ENCODE peak calls at places on chromosomes 6 and 20, in seven cellular contexts. One of them, this sample, is unnamed.

GRCh38 chr6:15352884-15353283 is 107.0 kb downstream of the JARID2 start:
- DNase-seq in endothelial cell: no peak
- DNase-seq in lower lobe of right lung: no peak
- DNase-seq in HCT116: no peak
- DNase-seq in AG10803: no peak
- DNase-seq in foreskin fibroblast: no peak
- DNase-seq in activated B cell treated with CpG ODN at 0.5 μM for 24 hours: no peak
- DNase-seq in this sample: no peak

GRCh38 chr20:35511814-35512420 is 17.5 kb downstream of the C20orf173 start:
- DNase-seq in foreskin fibroblast: peak; percentile 74
- DNase-seq in AG10803: peak; percentile 42
- DNase-seq in HCT116: no peak
- DNase-seq in lower lobe of right lung: no peak
- DNase-seq in endothelial cell: peak; percentile 20
- DNase-seq in activated B cell treated with CpG ODN at 0.5 μM for 24 hours: no peak
- DNase-seq in this sample: no peak

GRCh38 chr6:47188588-47189021 is 121.1 kb downstream of the TNFRSF21 start:
- DNase-seq in lower lobe of right lung: no peak
- DNase-seq in endothelial cell: no peak
- DNase-seq in activated B cell treated with CpG ODN at 0.5 μM for 24 hours: no peak
- DNase-seq in AG10803: peak; percentile 46
- DNase-seq in foreskin fibroblast: peak; percentile 75
- DNase-seq in HCT116: peak; percentile 80
- DNase-seq in this sample: no peak

GRCh38 chr6:147078106-147078505 is 126.1 kb upstream of the STXBP5 start:
- DNase-seq in lower lobe of right lung: no peak
- DNase-seq in endothelial cell: no peak
- DNase-seq in activated B cell treated with CpG ODN at 0.5 μM for 24 hours: no peak
- DNase-seq in HCT116: no peak
- DNase-seq in AG10803: no peak
- DNase-seq in foreskin fibroblast: no peak
- DNase-seq in this sample: no peak

GRCh38 chr6:151070666-151071065 is 169.1 kb upstream of the AKAP12 start:
- DNase-seq in HCT116: no peak
- DNase-seq in foreskin fibroblast: peak; percentile 56
- DNase-seq in activated B cell treated with CpG ODN at 0.5 μM for 24 hours: no peak
- DNase-seq in lower lobe of right lung: no peak
- DNase-seq in endothelial cell: no peak
- DNase-seq in AG10803: peak; percentile 60
- DNase-seq in this sample: no peak

GRCh38 chr20:38836991-38837390 is 31.5 kb downstream of the PPP1R16B start:
- DNase-seq in activated B cell treated with CpG ODN at 0.5 μM for 24 hours: no peak
- DNase-seq in foreskin fibroblast: no peak
- DNase-seq in endothelial cell: no peak
- DNase-seq in AG10803: no peak
- DNase-seq in HCT116: no peak
- DNase-seq in lower lobe of right lung: no peak
- DNase-seq in this sample: no peak

GRCh38 chr6:148530394-148530923 is 187.8 kb downstream of the SASH1 start:
- DNase-seq in activated B cell treated with CpG ODN at 0.5 μM for 24 hours: no peak
- DNase-seq in lower lobe of right lung: no peak
- DNase-seq in endothelial cell: no peak
- DNase-seq in foreskin fibroblast: peak; percentile 92
- DNase-seq in AG10803: peak; percentile 96
- DNase-seq in HCT116: no peak
- DNase-seq in this sample: no peak

GRCh38 chr6:32933661-32934085 is 7.2 kb downstream of the HLA-DMB start:
- DNase-seq in AG10803: peak; percentile 74
- DNase-seq in foreskin fibroblast: peak; percentile 85
- DNase-seq in activated B cell treated with CpG ODN at 0.5 μM for 24 hours: peak; percentile 60
- DNase-seq in endothelial cell: peak; percentile 62
- DNase-seq in lower lobe of right lung: peak; percentile 80
- DNase-seq in HCT116: peak; percentile 56
- DNase-seq in this sample: peak; percentile 63

GRCh38 chr6:101290346-101290745 is 103.2 kb upstream of the GRIK2 start:
- DNase-seq in AG10803: peak; percentile 57
- DNase-seq in endothelial cell: no peak
- DNase-seq in HCT116: no peak
- DNase-seq in activated B cell treated with CpG ODN at 0.5 μM for 24 hours: no peak
- DNase-seq in foreskin fibroblast: peak; percentile 72
- DNase-seq in lower lobe of right lung: no peak
- DNase-seq in this sample: no peak

GRCh38 chr6:13678255-13678983 is 33.2 kb downstream of the RANBP9 start:
- DNase-seq in AG10803: no peak
- DNase-seq in lower lobe of right lung: no peak
- DNase-seq in activated B cell treated with CpG ODN at 0.5 μM for 24 hours: no peak
- DNase-seq in foreskin fibroblast: no peak
- DNase-seq in HCT116: no peak
- DNase-seq in endothelial cell: peak; percentile 40
- DNase-seq in this sample: no peak

DNA sequence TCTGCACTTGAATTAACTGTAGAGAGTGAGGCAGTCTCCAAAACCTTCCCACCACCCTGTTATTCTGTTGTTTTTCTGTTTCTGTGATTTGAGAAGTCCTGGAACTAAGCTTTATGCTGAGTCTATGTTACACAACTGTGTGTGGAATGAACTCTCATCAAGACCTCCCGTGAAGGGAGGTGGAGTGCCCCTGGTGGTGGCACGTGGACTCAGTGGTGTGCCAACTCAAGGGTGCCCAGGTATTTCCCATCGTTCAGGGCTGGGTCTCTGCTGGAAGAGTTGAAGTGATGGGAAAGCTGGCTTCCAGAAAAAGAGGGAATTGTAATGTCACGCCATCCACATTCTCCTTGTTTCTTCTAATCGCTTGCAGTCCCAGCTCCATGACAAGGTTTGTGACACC is 374.2 kb downstream of the SMOC2 start:
- DNase-seq in lower lobe of right lung: no peak
- DNase-seq in activated B cell treated with CpG ODN at 0.5 μM for 24 hours: no peak
- DNase-seq in foreskin fibroblast: no peak
- DNase-seq in AG10803: no peak
- DNase-seq in HCT116: peak; percentile 4
- DNase-seq in endothelial cell: no peak
- DNase-seq in this sample: no peak
- TF ChIP-seq CTCF in lower lobe of right lung: peak; percentile 12
- TF ChIP-seq CTCF in activated B cell treated with CpG ODN at 0.5 μM for 24 hours: no peak
- TF ChIP-seq CTCF in foreskin fibroblast: no peak
- TF ChIP-seq CTCF in AG10803: no peak
- TF ChIP-seq CTCF in HCT116: peak; percentile 76
- TF ChIP-seq CTCF in endothelial cell: peak; percentile 38
- TF ChIP-seq CTCF in this sample: no peak

GRCh38 chr20:47591231-47591630 is 89.5 kb downstream of the NCOA3 start:
- DNase-seq in lower lobe of right lung: no peak
- DNase-seq in HCT116: no peak
- DNase-seq in AG10803: no peak
- DNase-seq in endothelial cell: no peak
- DNase-seq in activated B cell treated with CpG ODN at 0.5 μM for 24 hours: no peak
- DNase-seq in foreskin fibroblast: no peak
- DNase-seq in this sample: no peak
- TF ChIP-seq CTCF in lower lobe of right lung: no peak
- TF ChIP-seq CTCF in HCT116: no peak
- TF ChIP-seq CTCF in AG10803: no peak
- TF ChIP-seq CTCF in endothelial cell: no peak
- TF ChIP-seq CTCF in activated B cell treated with CpG ODN at 0.5 μM for 24 hours: no peak
- TF ChIP-seq CTCF in foreskin fibroblast: no peak
- TF ChIP-seq CTCF in this sample: no peak

GRCh38 chr6:44245912-44246662 is 814 bp upstream of the HSP90AB1 start:
- DNase-seq in endothelial cell: peak; percentile 95
- DNase-seq in lower lobe of right lung: peak; percentile 93
- DNase-seq in foreskin fibroblast: peak; percentile 96
- DNase-seq in HCT116: peak; percentile 89
- DNase-seq in activated B cell treated with CpG ODN at 0.5 μM for 24 hours: peak; percentile 95
- DNase-seq in AG10803: peak; percentile 85
- DNase-seq in this sample: peak; percentile 64
- TF ChIP-seq CTCF in endothelial cell: no peak
- TF ChIP-seq CTCF in lower lobe of right lung: peak; percentile 24
- TF ChIP-seq CTCF in foreskin fibroblast: no peak
- TF ChIP-seq CTCF in HCT116: peak; percentile 10
- TF ChIP-seq CTCF in activated B cell treated with CpG ODN at 0.5 μM for 24 hours: no peak
- TF ChIP-seq CTCF in AG10803: peak; percentile 26
- TF ChIP-seq CTCF in this sample: no peak

GRCh38 chr6:3719462-3720308 is 31.8 kb downstream of the PXDC1 start:
- DNase-seq in activated B cell treated with CpG ODN at 0.5 μM for 24 hours: no peak
- DNase-seq in lower lobe of right lung: no peak
- DNase-seq in foreskin fibroblast: no peak
- DNase-seq in AG10803: no peak
- DNase-seq in endothelial cell: no peak
- DNase-seq in HCT116: no peak
- DNase-seq in this sample: no peak
- TF ChIP-seq CTCF in activated B cell treated with CpG ODN at 0.5 μM for 24 hours: no peak
- TF ChIP-seq CTCF in lower lobe of right lung: no peak
- TF ChIP-seq CTCF in foreskin fibroblast: no peak
- TF ChIP-seq CTCF in AG10803: no peak
- TF ChIP-seq CTCF in endothelial cell: no peak
- TF ChIP-seq CTCF in HCT116: no peak
- TF ChIP-seq CTCF in this sample: no peak

GRCh38 chr6:158752613-158753012 is 66.6 kb downstream of the EZR start:
- DNase-seq in endothelial cell: no peak
- DNase-seq in lower lobe of right lung: no peak
- DNase-seq in activated B cell treated with CpG ODN at 0.5 μM for 24 hours: no peak
- DNase-seq in AG10803: peak; percentile 45
- DNase-seq in HCT116: no peak
- DNase-seq in foreskin fibroblast: peak; percentile 58
- DNase-seq in this sample: no peak
- TF ChIP-seq CTCF in endothelial cell: no peak
- TF ChIP-seq CTCF in lower lobe of right lung: no peak
- TF ChIP-seq CTCF in activated B cell treated with CpG ODN at 0.5 μM for 24 hours: no peak
- TF ChIP-seq CTCF in AG10803: peak; percentile 27
- TF ChIP-seq CTCF in HCT116: peak; percentile 53
- TF ChIP-seq CTCF in foreskin fibroblast: peak; percentile 7
- TF ChIP-seq CTCF in this sample: no peak

GRCh38 chr6:149860834-149861602 is 3.1 kb downstream of the LRP11 start:
- DNase-seq in lower lobe of right lung: no peak
- DNase-seq in HCT116: no peak
- DNase-seq in activated B cell treated with CpG ODN at 0.5 μM for 24 hours: no peak
- DNase-seq in endothelial cell: no peak
- DNase-seq in AG10803: no peak
- DNase-seq in foreskin fibroblast: no peak
- DNase-seq in this sample: no peak
- TF ChIP-seq CTCF in lower lobe of right lung: no peak
- TF ChIP-seq CTCF in HCT116: no peak
- TF ChIP-seq CTCF in activated B cell treated with CpG ODN at 0.5 μM for 24 hours: no peak
- TF ChIP-seq CTCF in endothelial cell: no peak
- TF ChIP-seq CTCF in AG10803: no peak
- TF ChIP-seq CTCF in foreskin fibroblast: no peak
- TF ChIP-seq CTCF in this sample: no peak